ENCODE peak calls at places on chromosomes 7 and 10, in four cellular contexts. G is SJSA1, A is psoas muscle, R is NCI-H1694 treated with DMSO at 0.1 percent for 48 hours. J is an unnamed sample.

GRCh38 chr10:22620140-22620857 is 94.1 kb downstream of the PIP4K2A start:
- DNase-seq in R (peak), A (peak), G (peak), J (no peak)

GRCh38 chr7:26959290-26959689 is 94.9 kb upstream of the SKAP2 start:
- DNase-seq in G (no peak), A (no peak), R (no peak), J (no peak)

GRCh38 chr7:47039899-47040298 is 542.0 kb downstream of the TNS3 start:
- DNase-seq in G (no peak), A (no peak), R (no peak), J (no peak)

GRCh38 chr7:138900040-138900828 is 81.0 kb downstream of the KIAA1549 start:
- DNase-seq in G (no peak), R (no peak), A (no peak), J (no peak)

GRCh38 chr7:37921340-37921805 is 933 bp downstream of the EPDR1 start:
- DNase-seq in G (no peak), A (peak), R (peak), J (no peak)

GRCh38 chr7:16644624-16644986 is 949 bp downstream of the ANKMY2 start:
- DNase-seq in R (no peak), A (peak), G (peak), J (no peak)

GRCh38 chr7:127968547-127968946 is 62.7 kb downstream of the LRRC4 start:
- DNase-seq in G (no peak), R (no peak), A (no peak), J (no peak)

GRCh38 chr10:86671419-86671818 is 3.1 kb downstream of the LDB3 start:
- DNase-seq in R (no peak), G (no peak), A (no peak), J (no peak)

GRCh38 chr10:70309661-70310060 is 25.9 kb upstream of the NPFFR1 start:
- DNase-seq in A (no peak), G (no peak), R (no peak), J (no peak)

GRCh38 chr10:7310076-7310475 is 100.8 kb downstream of the SFMBT2 start:
- DNase-seq in A (no peak), G (no peak), R (no peak), J (no peak)

GRCh38 chr7:102220929-102221850 is 65.5 kb upstream of the SH2B2 start:
- DNase-seq in G (peak), A (no peak), R (no peak), J (no peak)

GRCh38 chr10:104581884-104582603 is 59.0 kb upstream of the SORCS3 start:
- DNase-seq in R (no peak), A (no peak), G (no peak), J (no peak)

GRCh38 chr7:100434297-100435144 is 1.8 kb downstream of the PPP1R35 start:
- DNase-seq in G (no peak), R (no peak), A (no peak), J (no peak)

GRCh38 chr10:87842776-87843497 is 20.4 kb downstream of the KLLN start:
- DNase-seq in A (no peak), G (no peak), R (no peak), J (no peak)

GRCh38 chr7:136134503-136134902 is 157.3 kb upstream of the MTPN start:
- DNase-seq in G (peak), R (no peak), A (no peak), J (no peak)

GRCh38 chr7:32045228-32045627 is 25.0 kb downstream of the PDE1C start:
- DNase-seq in G (no peak), R (no peak), A (no peak), J (no peak)

GRCh38 chr10:111158601-111159000 is 81.8 kb downstream of the ADRA2A start:
- DNase-seq in R (no peak), A (no peak), G (no peak), J (no peak)

GRCh38 chr7:20399516-20399915 is 68.8 kb downstream of the ITGB8 start:
- DNase-seq in R (no peak), A (no peak), G (no peak), J (no peak)

GRCh38 chr7:117019786-117020604 is 66.7 kb downstream of the ST7 start:
- DNase-seq in A (peak), R (peak), G (peak), J (peak)

GRCh38 chr7:44754802-44755697 is 6.4 kb downstream of the ZMIZ2 start:
- DNase-seq in R (no peak), A (no peak), G (no peak), J (no peak)

GRCh38 chr7:6430271-6430940 is 17.3 kb downstream of the DAGLB start:
- DNase-seq in A (no peak), R (no peak), G (no peak), J (no peak)

GRCh38 chr10:7846591-7846990 is 28.3 kb downstream of the TAF3 start:
- DNase-seq in A (no peak), G (no peak), R (no peak), J (no peak)

GRCh38 chr7:69739906-69740545 is 141.8 kb downstream of the AUTS2 start:
- DNase-seq in A (peak), R (peak), G (no peak), J (peak)